ENCODE peak calls at places on chromosomes 4 and X, in eight cellular contexts. L is right lobe of liver, C is vagina, D is esophagus squamous epithelium, G is spleen, E is adrenal gland, M is tibial nerve, H is ovary. O is an unnamed sample.

GRCh38 chrX:112834016-112834855 is 6.4 kb downstream of the AMOT start:
- DNase-seq in L (no peak), C (no peak), D (no peak), G (no peak), E (no peak), M (no peak), H (no peak), O (no peak)

GRCh38 chr4:155802573-155802972 is 43.8 kb downstream of the GUCY1B1 start:
- DNase-seq in L (no peak), C (no peak), D (no peak), G (no peak), E (no peak), M (no peak), H (no peak), O (no peak)

GRCh38 chr4:25951390-25951952 is 37.5 kb downstream of the SMIM20 start:
- DNase-seq in L (no peak), C (no peak), D (no peak), G (no peak), E (no peak), M (no peak), H (no peak), O (no peak)

GRCh38 chr4:64747919-64748715 is 338.9 kb upstream of the TECRL start:
- DNase-seq in L (peak), C (no peak), D (no peak), G (peak), E (no peak), M (no peak), H (no peak), O (no peak)

GRCh38 chr4:77473509-77473908 is 132.1 kb upstream of the CXCL13 start:
- DNase-seq in L (no peak), C (no peak), D (no peak), G (no peak), E (no peak), M (no peak), H (no peak), O (no peak)

GRCh38 chrX:39900788-39901170 is 197.0 kb downstream of the BCOR start:
- DNase-seq in L (no peak), C (no peak), D (no peak), G (no peak), E (no peak), M (no peak), H (no peak), O (no peak)

GRCh38 chr4:124178449-124179021 is 534.0 kb downstream of the ANKRD50 start:
- DNase-seq in L (no peak), C (no peak), D (no peak), G (no peak), E (no peak), M (no peak), H (no peak), O (no peak)

GRCh38 chr4:87732033-87732770 is 67.2 kb upstream of the IBSP start:
- DNase-seq in L (no peak), C (no peak), D (no peak), G (no peak), E (peak), M (no peak), H (no peak), O (no peak)

GRCh38 chr4:71691416-71692073 is 92.3 kb downstream of the GC start:
- DNase-seq in L (no peak), C (no peak), D (no peak), G (no peak), E (no peak), M (no peak), H (no peak), O (no peak)

GRCh38 chrX:140817943-140818342 is 108.4 kb downstream of the LINC00632 start:
- DNase-seq in L (no peak), C (no peak), D (no peak), G (no peak), E (no peak), M (no peak), H (no peak), O (no peak)

GRCh38 chrX:45710081-45710801 is 509.6 kb upstream of the DIPK2B start:
- DNase-seq in L (no peak), C (no peak), D (no peak), G (no peak), E (no peak), M (no peak), H (no peak), O (no peak)

GRCh38 chr4:142549726-142550463 is 296.2 kb downstream of the INPP4B start:
- DNase-seq in L (no peak), C (no peak), D (no peak), G (no peak), E (no peak), M (no peak), H (no peak), O (no peak)

GRCh38 chr4:6916587-6917444 is 7.2 kb downstream of the TBC1D14 start:
- DNase-seq in L (peak), C (no peak), D (no peak), G (peak), E (peak), M (no peak), H (no peak), O (no peak)

GRCh38 chr4:159019356-159019755 is 83.5 kb upstream of the RAPGEF2 start:
- DNase-seq in L (no peak), C (no peak), D (no peak), G (no peak), E (no peak), M (no peak), H (no peak), O (no peak)

GRCh38 chr4:86055898-86056297 is 304.0 kb downstream of the MAPK10 start:
- DNase-seq in L (no peak), C (no peak), D (no peak), G (no peak), E (no peak), M (no peak), H (no peak), O (no peak)

GRCh38 chr4:1233641-1234277 is 15.2 kb downstream of the CTBP1 start:
- DNase-seq in L (peak), C (no peak), D (no peak), G (peak), E (peak), M (no peak), H (peak), O (no peak)

GRCh38 chrX:12240491-12240890 is 102.2 kb downstream of the FRMPD4 start:
- DNase-seq in L (no peak), C (no peak), D (no peak), G (no peak), E (no peak), M (no peak), H (no peak), O (no peak)

GRCh38 chr4:15655223-15656037 is at the start of gene FBXL5:
- DNase-seq in L (peak), C (no peak), D (peak), G (peak), E (peak), M (peak), H (peak), O (peak)

GRCh38 chr4:54228064-54228527 is 997 bp upstream of the PDGFRA start:
- DNase-seq in L (peak), C (no peak), D (peak), G (peak), E (peak), M (peak), H (peak), O (peak)

GRCh38 chr4:15665738-15666365 is 10.7 kb upstream of the FBXL5 start:
- DNase-seq in L (no peak), C (no peak), D (no peak), G (no peak), E (no peak), M (no peak), H (no peak), O (no peak)

GRCh38 chr4:1023241-1023640 is 11.8 kb downstream of the FGFRL1 start:
- DNase-seq in L (no peak), C (no peak), D (no peak), G (no peak), E (no peak), M (no peak), H (no peak), O (no peak)

GRCh38 chr4:16687845-16688244 is 210.6 kb downstream of the LDB2 start:
- DNase-seq in L (no peak), C (no peak), D (no peak), G (no peak), E (no peak), M (no peak), H (no peak), O (no peak)

GRCh38 chr4:162056947-162057346 is 106.9 kb downstream of the FSTL5 start:
- DNase-seq in L (no peak), C (no peak), D (no peak), G (peak), E (no peak), M (no peak), H (no peak), O (no peak)

GRCh38 chr4:86307432-86307831 is 52.4 kb downstream of the MAPK10 start:
- DNase-seq in L (no peak), C (no peak), D (no peak), G (no peak), E (no peak), M (no peak), H (no peak), O (no peak)

GRCh38 chrX:47384502-47384901 is 14.1 kb downstream of the ZNF157 start:
- DNase-seq in L (peak), C (no peak), D (no peak), G (peak), E (peak), M (peak), H (peak), O (peak)

GRCh38 chr4:91754716-91755115 is 549.0 kb upstream of the GRID2 start:
- DNase-seq in L (no peak), C (no peak), D (no peak), G (no peak), E (no peak), M (no peak), H (no peak), O (no peak)

GRCh38 chrX:13013353-13014110 is 30.9 kb downstream of the FAM9C start:
- DNase-seq in L (no peak), C (no peak), D (peak), G (no peak), E (peak), M (no peak), H (peak), O (peak)

GRCh38 chr4:73816814-73817213 is 19.7 kb upstream of the CXCL6 start:
- DNase-seq in L (no peak), C (no peak), D (no peak), G (no peak), E (no peak), M (no peak), H (no peak), O (no peak)

GRCh38 chr4:108427946-108428345 is 192.4 kb upstream of the RPL34 start:
- DNase-seq in L (no peak), C (no peak), D (no peak), G (no peak), E (no peak), M (no peak), H (no peak), O (no peak)

GRCh38 chr4:51942833-51943215 is 77.3 kb downstream of the LRRC66 start:
- DNase-seq in L (no peak), C (no peak), D (no peak), G (no peak), E (no peak), M (no peak), H (no peak), O (no peak)

GRCh38 chr4:107801766-107802211 is 22.9 kb upstream of the SGMS2 start:
- DNase-seq in L (no peak), C (no peak), D (no peak), G (no peak), E (no peak), M (no peak), H (no peak), O (no peak)

GRCh38 chr4:154490589-154491340 is 834 bp downstream of the DCHS2 start:
- DNase-seq in L (no peak), C (no peak), D (no peak), G (peak), E (no peak), M (no peak), H (no peak), O (no peak)

GRCh38 chr4:188697217-188697616 is 558.0 kb downstream of the TRIML1 start:
- DNase-seq in L (no peak), C (no peak), D (no peak), G (no peak), E (no peak), M (no peak), H (no peak), O (no peak)

GRCh38 chr4:143411527-143412480 is 75.1 kb downstream of the GAB1 start:
- DNase-seq in L (no peak), C (no peak), D (no peak), G (no peak), E (peak), M (no peak), H (no peak), O (no peak)

GRCh38 chr4:108763981-108764380 is 1.1 kb upstream of the ETNPPL start:
- DNase-seq in L (no peak), C (no peak), D (no peak), G (no peak), E (no peak), M (no peak), H (no peak), O (no peak)

GRCh38 chr4:88333741-88334405 is 44.8 kb upstream of the HERC6 start:
- DNase-seq in L (no peak), C (no peak), D (no peak), G (no peak), E (no peak), M (no peak), H (peak), O (no peak)

GRCh38 chr4:73419106-73420038 is 15.3 kb downstream of the ALB start:
- DNase-seq in L (no peak), C (no peak), D (no peak), G (no peak), E (no peak), M (no peak), H (no peak), O (no peak)

GRCh38 chr4:14994242-14994641 is 8.0 kb upstream of the CPEB2 start:
- DNase-seq in L (no peak), C (no peak), D (no peak), G (no peak), E (no peak), M (no peak), H (no peak), O (no peak)

DNA sequence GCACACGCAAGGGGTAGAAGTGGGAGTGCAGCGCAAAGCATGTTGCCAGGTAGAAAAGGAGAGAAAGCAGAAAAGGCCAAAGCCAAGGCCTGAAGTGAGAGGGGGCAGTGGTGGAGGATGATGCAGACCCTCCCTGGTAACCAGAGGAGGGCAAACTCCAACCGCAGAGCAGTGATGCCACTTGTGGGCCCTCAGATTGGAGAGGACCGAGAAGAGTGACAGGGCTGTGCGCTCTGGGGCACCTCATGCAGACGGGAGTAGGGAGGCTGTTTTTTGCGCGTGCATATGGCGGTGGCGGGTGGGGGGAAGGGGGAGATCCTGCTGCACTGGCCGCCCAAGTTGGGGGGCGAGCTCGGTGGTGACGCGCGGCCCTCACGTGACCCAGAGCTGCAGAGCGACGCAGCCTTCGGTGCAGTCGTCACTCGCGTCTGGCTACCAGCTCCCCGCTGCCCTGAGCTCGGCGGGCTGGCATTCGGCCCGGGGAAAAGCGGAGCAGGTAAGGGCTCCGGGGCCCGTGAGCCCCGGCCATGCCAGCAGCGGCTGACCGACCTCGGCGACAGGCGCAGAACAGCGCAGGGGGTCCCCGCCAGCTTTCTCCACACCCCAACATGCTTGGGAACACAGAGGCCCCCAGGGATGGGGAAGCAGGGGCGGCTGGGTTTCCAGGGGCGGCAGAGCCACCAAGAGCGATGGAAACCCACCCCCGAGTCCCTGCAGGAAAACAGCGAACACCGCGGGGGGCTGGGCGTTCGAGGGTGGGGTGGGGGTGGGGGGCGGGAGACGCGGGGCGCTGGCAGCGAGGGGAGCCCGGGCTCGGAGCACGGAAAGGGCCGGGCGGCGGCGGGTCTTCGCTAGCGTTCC is at the start of gene BEX3:
- DNase-seq in L (peak), C (no peak), D (no peak), G (peak), E (peak), M (peak), H (peak), O (peak)
- TF ChIP-seq POLR2A in L (peak), C (no peak), D (peak), G (no peak), E (peak), M (peak), H (peak), O (peak)

GRCh38 chr4:118997601-118998000 is 108.9 kb downstream of the SYNPO2 start:
- DNase-seq in L (no peak), C (no peak), D (no peak), G (no peak), E (no peak), M (no peak), H (no peak), O (no peak)
- TF ChIP-seq POLR2A in L (no peak), C (no peak), D (no peak), G (no peak), E (no peak), M (no peak), H (no peak), O (no peak)

DNA sequence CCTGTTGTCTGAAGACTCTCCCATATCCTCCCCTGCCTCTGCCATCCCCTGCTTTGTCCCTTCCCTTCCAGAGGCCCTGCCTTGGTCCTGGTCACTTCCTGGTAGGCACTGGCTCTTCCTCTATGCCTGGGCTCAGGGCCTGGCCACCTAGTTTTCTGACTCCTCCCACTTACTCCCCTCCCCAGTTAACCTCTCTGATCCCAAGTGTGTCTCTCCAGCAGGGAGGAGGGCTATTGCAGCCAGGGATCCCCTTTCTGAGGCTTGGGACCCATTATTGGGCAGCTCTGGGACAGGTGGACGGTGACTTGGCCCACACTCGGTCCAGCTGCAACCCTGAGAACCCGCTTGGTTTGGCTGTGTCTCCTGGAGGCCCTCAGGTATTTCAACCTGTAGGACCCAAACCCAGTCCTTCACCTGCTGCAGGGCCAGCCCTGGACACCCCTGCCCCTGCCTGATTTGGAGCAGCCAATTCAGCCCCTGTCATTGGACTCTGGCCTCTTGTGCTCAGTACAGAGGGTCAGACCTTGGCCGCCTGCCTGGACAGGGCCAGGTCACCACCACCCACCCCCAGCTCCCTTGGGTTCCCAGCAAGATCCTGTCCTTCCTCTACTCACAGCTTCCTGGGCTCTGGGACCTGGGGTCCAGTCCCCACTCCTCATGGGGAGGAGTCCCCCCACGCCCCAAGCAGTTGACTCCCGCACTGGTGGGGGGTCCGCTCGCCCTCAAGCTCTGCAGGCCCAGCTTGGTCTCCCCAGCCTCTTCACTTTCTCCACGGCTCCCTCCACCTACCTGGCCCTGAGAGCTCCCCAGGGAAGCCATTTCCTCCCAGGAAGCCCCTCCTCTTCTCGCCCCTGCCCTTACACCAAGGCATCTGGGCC is 1.1 kb upstream of the SH3BP2 start:
- DNase-seq in L (peak), C (no peak), D (no peak), G (peak), E (no peak), M (peak), H (peak), O (no peak)
- TF ChIP-seq POLR2A in L (peak), C (no peak), D (no peak), G (no peak), E (no peak), M (no peak), H (no peak), O (no peak)

DNA sequence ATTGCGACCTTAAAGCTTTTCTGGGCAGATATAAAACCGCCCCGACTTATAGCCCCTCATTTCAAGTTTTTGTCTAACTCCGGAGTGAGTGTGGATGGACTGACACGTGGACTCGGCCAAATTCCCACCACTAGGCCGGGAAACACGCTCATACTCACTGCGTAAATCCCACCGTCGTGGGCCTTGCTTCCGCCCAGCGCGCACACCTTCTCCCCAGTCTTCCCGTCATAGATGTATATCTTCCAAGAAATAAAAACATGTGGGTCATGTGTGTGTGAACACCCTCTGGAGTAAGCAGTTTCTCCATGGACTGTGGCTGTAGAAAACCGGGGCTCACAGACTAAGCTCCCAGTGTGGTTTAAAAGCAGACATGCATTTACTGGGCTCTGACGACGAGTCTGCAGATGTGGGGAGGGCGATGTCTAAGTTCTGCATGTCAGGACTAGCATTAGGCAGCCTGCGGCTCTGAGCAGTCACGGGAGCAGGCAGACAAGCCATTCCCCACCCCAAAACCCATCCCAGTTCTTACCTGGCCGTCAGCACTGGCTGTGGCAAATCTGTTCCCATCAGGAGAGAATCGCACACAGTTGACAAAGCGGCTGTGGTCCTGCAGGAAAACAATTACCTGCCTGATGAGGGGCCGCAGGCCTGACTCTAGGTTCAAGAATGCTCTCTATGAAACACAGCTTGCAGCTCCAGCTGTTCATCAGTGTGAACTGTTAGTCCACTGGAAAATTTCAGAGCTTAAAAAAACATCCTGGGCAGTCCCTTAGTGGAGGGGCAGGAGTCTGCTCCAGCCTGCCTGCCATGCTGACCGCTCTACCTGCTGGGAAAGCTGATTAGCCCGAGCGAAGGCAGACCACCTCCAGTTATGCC is 28.2 kb downstream of the WDR1 start:
- DNase-seq in L (peak), C (no peak), D (no peak), G (peak), E (no peak), M (no peak), H (no peak), O (no peak)
- TF ChIP-seq POLR2A in L (no peak), C (no peak), D (no peak), G (no peak), E (no peak), M (no peak), H (no peak), O (no peak)

O was measured in heart left ventricle.